ENCODE peak calls at places on chromosomes 11 and 22, in four cellular contexts. S is omental fat pad, P is T-helper 2 cell, V is NCI-H1930. Z is an unnamed sample.

GRCh38 chr11:93392862-93393261 is 62.3 kb downstream of the DEUP1 start:
- DNase-seq in S (no peak), V (no peak), P (no peak), Z (no peak)

GRCh38 chr11:85042368-85042767 is 584.8 kb downstream of the DLG2 start:
- DNase-seq in S (no peak), P (no peak), V (no peak), Z (no peak)

GRCh38 chr11:75272391-75272790 is 31.8 kb downstream of the TPBGL start:
- DNase-seq in S (peak; percentile 14), V (no peak), P (no peak), Z (no peak)

GRCh38 chr11:107751082-107751481 is 39.2 kb upstream of the SLN start:
- DNase-seq in P (no peak), S (no peak), V (no peak), Z (no peak)

GRCh38 chr11:31050061-31050790 is 319.3 kb downstream of the DCDC1 start:
- DNase-seq in P (no peak), S (no peak), V (no peak), Z (no peak)

GRCh38 chr22:32531955-32532818 is 57.6 kb downstream of the FBXO7 start:
- DNase-seq in V (no peak), S (no peak), P (no peak), Z (no peak)

GRCh38 chr11:72524711-72525110 is 90.4 kb upstream of the CLPB start:
- DNase-seq in P (no peak), S (no peak), V (no peak), Z (no peak)

GRCh38 chr22:40668611-40669390 is 10.5 kb upstream of the MCHR1 start:
- DNase-seq in P (no peak), V (no peak), S (no peak), Z (no peak)

GRCh38 chr11:72405009-72405408 is 29.3 kb downstream of the CLPB start:
- DNase-seq in S (no peak), P (no peak), V (no peak), Z (no peak)

GRCh38 chr11:118406599-118407166 is 5.3 kb downstream of the ATP5MG start:
- DNase-seq in V (peak; percentile 42), P (no peak), S (no peak), Z (no peak)

GRCh38 chr11:68148071-68148805 is 27.1 kb upstream of the CHKA start:
- DNase-seq in S (no peak), V (no peak), P (no peak), Z (no peak)

GRCh38 chr22:38490915-38491314 is 15.2 kb downstream of the DDX17 start:
- DNase-seq in S (no peak), V (no peak), P (no peak), Z (no peak)

GRCh38 chr11:74672956-74673895 is 58.0 kb downstream of the CHRDL2 start:
- DNase-seq in P (no peak), S (peak; percentile 78), V (no peak), Z (no peak)

GRCh38 chr11:133072366-133072765 is 459.9 kb downstream of the OPCML start:
- DNase-seq in P (no peak), V (no peak), S (no peak), Z (no peak)

GRCh38 chr22:29816539-29816938 is 21.5 kb downstream of the ASCC2 start:
- DNase-seq in V (no peak), S (no peak), P (no peak), Z (no peak)

GRCh38 chr11:36037031-36037430 is 93.2 kb downstream of the LDLRAD3 start:
- DNase-seq in S (no peak), P (no peak), V (no peak), Z (no peak)

GRCh38 chr11:74844072-74844471 is 95.4 kb downstream of the RNF169 start:
- DNase-seq in S (no peak), P (no peak), V (no peak), Z (no peak)

GRCh38 chr11:111059726-111060125 is 185.8 kb upstream of the POU2AF2 start:
- DNase-seq in V (no peak), P (no peak), S (no peak), Z (no peak)

GRCh38 chr11:36304349-36304748 is 8.3 kb downstream of the PRR5L start:
- DNase-seq in V (no peak), S (no peak), P (no peak), Z (no peak)

GRCh38 chr11:74846770-74847169 is 98.1 kb downstream of the RNF169 start:
- DNase-seq in V (no peak), P (no peak), S (no peak), Z (no peak)

GRCh38 chr11:44556735-44557409 is 8.6 kb upstream of the CD82 start:
- DNase-seq in S (peak; percentile 65), V (no peak), P (peak; percentile 40), Z (peak; percentile 47)

Z was measured in naive thymus-derived CD8-positive, alpha-beta T cell.